ENCODE peak calls at places on chromosomes 16 and 17, in four cellular contexts. D, A, Q and L are unnamed samples.

GRCh38 chr17:50129946-50130777 is at the start of gene SAMD14:
- DNase-seq in D (no peak), A (no peak), Q (no peak), L (peak)

GRCh38 chr16:47460301-47460754 is 535 bp downstream of the ITFG1 start:
- DNase-seq in D (no peak), A (no peak), Q (no peak), L (no peak)

GRCh38 chr17:38579934-38580333 is 25.8 kb downstream of the SRCIN1 start:
- DNase-seq in D (no peak), A (no peak), Q (peak), L (peak)

GRCh38 chr16:48617711-48618148 is 7.8 kb upstream of the N4BP1 start:
- DNase-seq in D (no peak), A (no peak), Q (no peak), L (peak)

GRCh38 chr17:57902800-57903759 is 52.1 kb downstream of the CUEDC1 start:
- DNase-seq in D (no peak), A (no peak), Q (peak), L (peak)

GRCh38 chr16:65463652-65464260 is 341.9 kb upstream of the CDH11 start:
- DNase-seq in D (no peak), A (no peak), Q (no peak), L (no peak)

GRCh38 chr16:23016372-23016771 is 132.9 kb downstream of the USP31 start:
- DNase-seq in D (no peak), A (no peak), Q (no peak), L (no peak)

GRCh38 chr16:76265434-76266045 is 11.7 kb upstream of the CNTNAP4 start:
- DNase-seq in D (no peak), A (no peak), Q (no peak), L (no peak)

GRCh38 chr16:77431131-77431670 is 3.6 kb downstream of the ADAMTS18 start:
- DNase-seq in D (no peak), A (no peak), Q (no peak), L (no peak)

GRCh38 chr17:10099051-10099571 is 99.3 kb downstream of the GAS7 start:
- DNase-seq in D (no peak), A (no peak), Q (no peak), L (no peak)